ENCODE peak calls at places on chromosomes 13 and 19, in eight cellular contexts. One of them, this sample, is unnamed.

GRCh38 chr13:49996166-49996915 is 501 bp upstream of the TRIM13 start:
- DNase-seq in pons: peak
- DNase-seq in NCI-H1436: peak
- DNase-seq in NCI-H1105 treated with DMSO at 0.1 percent for 48 hours: peak
- DNase-seq in left ventricle myocardium superior: peak
- DNase-seq in HuH-7.5: peak
- DNase-seq in EL: peak
- DNase-seq in right cardiac atrium: peak
- DNase-seq in this sample: peak

GRCh38 chr19:19599190-19599535 is 19.3 kb downstream of the PBX4 start:
- DNase-seq in pons: no peak
- DNase-seq in NCI-H1436: no peak
- DNase-seq in NCI-H1105 treated with DMSO at 0.1 percent for 48 hours: no peak
- DNase-seq in left ventricle myocardium superior: no peak
- DNase-seq in HuH-7.5: no peak
- DNase-seq in EL: no peak
- DNase-seq in right cardiac atrium: no peak
- DNase-seq in this sample: no peak

GRCh38 chr13:33931397-33931987 is 113.5 kb downstream of the RFC3 start:
- DNase-seq in pons: peak
- DNase-seq in NCI-H1436: no peak
- DNase-seq in NCI-H1105 treated with DMSO at 0.1 percent for 48 hours: peak
- DNase-seq in left ventricle myocardium superior: no peak
- DNase-seq in HuH-7.5: peak
- DNase-seq in EL: peak
- DNase-seq in right cardiac atrium: no peak
- DNase-seq in this sample: no peak

GRCh38 chr19:954672-955494 is 29.0 kb downstream of the ARID3A start:
- DNase-seq in pons: no peak
- DNase-seq in NCI-H1436: no peak
- DNase-seq in NCI-H1105 treated with DMSO at 0.1 percent for 48 hours: no peak
- DNase-seq in left ventricle myocardium superior: no peak
- DNase-seq in HuH-7.5: peak
- DNase-seq in EL: no peak
- DNase-seq in right cardiac atrium: no peak
- DNase-seq in this sample: no peak

GRCh38 chr13:35549481-35549880 is 73.0 kb upstream of the MAB21L1 start:
- DNase-seq in pons: no peak
- DNase-seq in NCI-H1436: no peak
- DNase-seq in NCI-H1105 treated with DMSO at 0.1 percent for 48 hours: no peak
- DNase-seq in left ventricle myocardium superior: no peak
- DNase-seq in HuH-7.5: no peak
- DNase-seq in EL: peak
- DNase-seq in right cardiac atrium: no peak
- DNase-seq in this sample: peak

GRCh38 chr19:36008336-36008978 is at the start of gene SYNE4:
- DNase-seq in pons: no peak
- DNase-seq in NCI-H1436: no peak
- DNase-seq in NCI-H1105 treated with DMSO at 0.1 percent for 48 hours: peak
- DNase-seq in left ventricle myocardium superior: no peak
- DNase-seq in HuH-7.5: peak
- DNase-seq in EL: no peak
- DNase-seq in right cardiac atrium: no peak
- DNase-seq in this sample: no peak

GRCh38 chr19:16825312-16826168 is 3.7 kb upstream of the SIN3B start:
- DNase-seq in pons: peak
- DNase-seq in NCI-H1436: no peak
- DNase-seq in NCI-H1105 treated with DMSO at 0.1 percent for 48 hours: peak
- DNase-seq in left ventricle myocardium superior: peak
- DNase-seq in HuH-7.5: no peak
- DNase-seq in EL: peak
- DNase-seq in right cardiac atrium: peak
- DNase-seq in this sample: peak

GRCh38 chr19:45863335-45863839 is 440 bp upstream of the SYMPK start:
- DNase-seq in pons: no peak
- DNase-seq in NCI-H1436: no peak
- DNase-seq in NCI-H1105 treated with DMSO at 0.1 percent for 48 hours: no peak
- DNase-seq in left ventricle myocardium superior: no peak
- DNase-seq in HuH-7.5: no peak
- DNase-seq in EL: no peak
- DNase-seq in right cardiac atrium: no peak
- DNase-seq in this sample: no peak

GRCh38 chr13:18212873-18213272 is 968.8 kb downstream of the TUBA3C start:
- DNase-seq in pons: peak
- DNase-seq in NCI-H1436: no peak
- DNase-seq in NCI-H1105 treated with DMSO at 0.1 percent for 48 hours: no peak
- DNase-seq in left ventricle myocardium superior: no peak
- DNase-seq in HuH-7.5: no peak
- DNase-seq in EL: peak
- DNase-seq in right cardiac atrium: no peak
- DNase-seq in this sample: no peak

GRCh38 chr13:44648392-44649117 is 72.4 kb upstream of the TSC22D1 start:
- DNase-seq in pons: no peak
- DNase-seq in NCI-H1436: no peak
- DNase-seq in NCI-H1105 treated with DMSO at 0.1 percent for 48 hours: no peak
- DNase-seq in left ventricle myocardium superior: no peak
- DNase-seq in HuH-7.5: peak
- DNase-seq in EL: no peak
- DNase-seq in right cardiac atrium: no peak
- DNase-seq in this sample: no peak

GRCh38 chr13:59963827-59964226 is 199.9 kb downstream of the DIAPH3 start:
- DNase-seq in pons: no peak
- DNase-seq in NCI-H1436: no peak
- DNase-seq in NCI-H1105 treated with DMSO at 0.1 percent for 48 hours: no peak
- DNase-seq in left ventricle myocardium superior: no peak
- DNase-seq in HuH-7.5: no peak
- DNase-seq in EL: no peak
- DNase-seq in right cardiac atrium: no peak
- DNase-seq in this sample: no peak

GRCh38 chr19:1169921-1170885 is 3.9 kb downstream of the SBNO2 start:
- DNase-seq in pons: no peak
- DNase-seq in NCI-H1436: no peak
- DNase-seq in NCI-H1105 treated with DMSO at 0.1 percent for 48 hours: no peak
- DNase-seq in left ventricle myocardium superior: peak
- DNase-seq in HuH-7.5: no peak
- DNase-seq in EL: peak
- DNase-seq in right cardiac atrium: no peak
- DNase-seq in this sample: no peak

GRCh38 chr19:49442793-49443365 is 1.6 kb upstream of the SLC17A7 start:
- DNase-seq in pons: no peak
- DNase-seq in NCI-H1436: peak
- DNase-seq in NCI-H1105 treated with DMSO at 0.1 percent for 48 hours: peak
- DNase-seq in left ventricle myocardium superior: peak
- DNase-seq in HuH-7.5: peak
- DNase-seq in EL: peak
- DNase-seq in right cardiac atrium: peak
- DNase-seq in this sample: peak

GRCh38 chr13:62305758-62306157 is 890.1 kb upstream of the PCDH20 start:
- DNase-seq in pons: no peak
- DNase-seq in NCI-H1436: no peak
- DNase-seq in NCI-H1105 treated with DMSO at 0.1 percent for 48 hours: no peak
- DNase-seq in left ventricle myocardium superior: no peak
- DNase-seq in HuH-7.5: no peak
- DNase-seq in EL: no peak
- DNase-seq in right cardiac atrium: no peak
- DNase-seq in this sample: no peak

GRCh38 chr13:107811233-107811632 is 404.1 kb downstream of the LIG4 start:
- DNase-seq in pons: no peak
- DNase-seq in NCI-H1436: no peak
- DNase-seq in NCI-H1105 treated with DMSO at 0.1 percent for 48 hours: no peak
- DNase-seq in left ventricle myocardium superior: no peak
- DNase-seq in HuH-7.5: no peak
- DNase-seq in EL: no peak
- DNase-seq in right cardiac atrium: no peak
- DNase-seq in this sample: no peak

GRCh38 chr19:53553159-53553558 is 15.2 kb downstream of the ZNF331 start:
- DNase-seq in pons: no peak
- DNase-seq in NCI-H1436: no peak
- DNase-seq in NCI-H1105 treated with DMSO at 0.1 percent for 48 hours: no peak
- DNase-seq in left ventricle myocardium superior: no peak
- DNase-seq in HuH-7.5: no peak
- DNase-seq in EL: no peak
- DNase-seq in right cardiac atrium: no peak
- DNase-seq in this sample: no peak

GRCh38 chr13:27171244-27171829 is at the start of gene USP12:
- DNase-seq in pons: no peak
- DNase-seq in NCI-H1436: peak
- DNase-seq in NCI-H1105 treated with DMSO at 0.1 percent for 48 hours: no peak
- DNase-seq in left ventricle myocardium superior: peak
- DNase-seq in HuH-7.5: peak
- DNase-seq in EL: no peak
- DNase-seq in right cardiac atrium: no peak
- DNase-seq in this sample: no peak

GRCh38 chr19:42092350-42092749 is 16.4 kb downstream of the ZNF574 start:
- DNase-seq in pons: no peak
- DNase-seq in NCI-H1436: peak
- DNase-seq in NCI-H1105 treated with DMSO at 0.1 percent for 48 hours: peak
- DNase-seq in left ventricle myocardium superior: no peak
- DNase-seq in HuH-7.5: peak
- DNase-seq in EL: peak
- DNase-seq in right cardiac atrium: no peak
- DNase-seq in this sample: no peak